ENCODE peak calls at places on chromosomes 11 and 22, in four cellular contexts. One of them, this sample, is unnamed.

GRCh38 chr11:133835258-133836075 is 9.8 kb downstream of the SPATA19 start:
- DNase-seq in SK-N-SH: peak
- DNase-seq in GM12878: peak
- DNase-seq in HepG2: peak
- DNase-seq in this sample: peak

GRCh38 chr11:125164422-125165110 is at the start of gene PKNOX2:
- DNase-seq in SK-N-SH: peak
- DNase-seq in GM12878: no peak
- DNase-seq in HepG2: peak
- DNase-seq in this sample: peak

GRCh38 chr11:78840623-78841022 is 266.0 kb upstream of the NARS2 start:
- DNase-seq in SK-N-SH: no peak
- DNase-seq in GM12878: no peak
- DNase-seq in HepG2: no peak
- DNase-seq in this sample: no peak

GRCh38 chr22:30235687-30236170 is 10.8 kb downstream of the LIF start:
- DNase-seq in SK-N-SH: no peak
- DNase-seq in GM12878: no peak
- DNase-seq in HepG2: no peak
- DNase-seq in this sample: peak

GRCh38 chr11:102478660-102479245 is 26.2 kb upstream of the TMEM123 start:
- DNase-seq in SK-N-SH: no peak
- DNase-seq in GM12878: no peak
- DNase-seq in HepG2: no peak
- DNase-seq in this sample: no peak

GRCh38 chr11:61650781-61651571 is 29.2 kb upstream of the DAGLA start:
- DNase-seq in SK-N-SH: no peak
- DNase-seq in GM12878: no peak
- DNase-seq in HepG2: no peak
- DNase-seq in this sample: no peak

GRCh38 chr11:47466701-47467250 is 17.8 kb upstream of the RAPSN start:
- DNase-seq in SK-N-SH: peak
- DNase-seq in GM12878: no peak
- DNase-seq in HepG2: no peak
- DNase-seq in this sample: no peak

GRCh38 chr11:61141601-61142028 is 19.6 kb downstream of the VPS37C start:
- DNase-seq in SK-N-SH: no peak
- DNase-seq in GM12878: no peak
- DNase-seq in HepG2: no peak
- DNase-seq in this sample: no peak

GRCh38 chr11:75938543-75938942 is 123.5 kb downstream of the UVRAG start:
- DNase-seq in SK-N-SH: no peak
- DNase-seq in GM12878: no peak
- DNase-seq in HepG2: no peak
- DNase-seq in this sample: no peak

GRCh38 chr11:121657191-121657590 is 204.4 kb upstream of the SORL1-AS1 start:
- DNase-seq in SK-N-SH: no peak
- DNase-seq in GM12878: no peak
- DNase-seq in HepG2: no peak
- DNase-seq in this sample: no peak

GRCh38 chr11:18171377-18172000 is 1.1 kb upstream of the MRGPRX4 start:
- DNase-seq in SK-N-SH: peak
- DNase-seq in GM12878: no peak
- DNase-seq in HepG2: peak
- DNase-seq in this sample: peak

GRCh38 chr11:47869548-47870393 is 21.6 kb upstream of the NUP160 start:
- DNase-seq in SK-N-SH: no peak
- DNase-seq in GM12878: no peak
- DNase-seq in HepG2: no peak
- DNase-seq in this sample: peak

GRCh38 chr11:115501895-115502589 is 2.2 kb downstream of the CADM1 start:
- DNase-seq in SK-N-SH: peak
- DNase-seq in GM12878: peak
- DNase-seq in HepG2: peak
- DNase-seq in this sample: no peak

GRCh38 chr11:2681408-2682145 is 18.2 kb downstream of the KCNQ1OT1 start:
- DNase-seq in SK-N-SH: no peak
- DNase-seq in GM12878: no peak
- DNase-seq in HepG2: no peak
- DNase-seq in this sample: no peak

GRCh38 chr11:9719949-9720646 is 56.2 kb downstream of the SWAP70 start:
- DNase-seq in SK-N-SH: no peak
- DNase-seq in GM12878: no peak
- DNase-seq in HepG2: no peak
- DNase-seq in this sample: no peak

GRCh38 chr11:67372993-67373915 is at the start of gene CLCF1:
- DNase-seq in SK-N-SH: peak
- DNase-seq in GM12878: no peak
- DNase-seq in HepG2: no peak
- DNase-seq in this sample: peak

GRCh38 chr11:85845052-85845631 is 10.0 kb upstream of the CCDC83 start:
- DNase-seq in SK-N-SH: no peak
- DNase-seq in GM12878: no peak
- DNase-seq in HepG2: no peak
- DNase-seq in this sample: no peak

GRCh38 chr22:23529166-23530103 is 50.7 kb downstream of the IGLL1 start:
- DNase-seq in SK-N-SH: no peak
- DNase-seq in GM12878: no peak
- DNase-seq in HepG2: no peak
- DNase-seq in this sample: no peak

GRCh38 chr11:114622858-114623257 is 27.3 kb upstream of the NXPE4 start:
- DNase-seq in SK-N-SH: no peak
- DNase-seq in GM12878: no peak
- DNase-seq in HepG2: no peak
- DNase-seq in this sample: no peak

GRCh38 chr11:65917434-65918210 is 1.2 kb downstream of the C11orf68 start:
- DNase-seq in SK-N-SH: no peak
- DNase-seq in GM12878: no peak
- DNase-seq in HepG2: no peak
- DNase-seq in this sample: no peak

GRCh38 chr11:57539342-57539741 is 1.9 kb downstream of the SMTNL1 start:
- DNase-seq in SK-N-SH: no peak
- DNase-seq in GM12878: no peak
- DNase-seq in HepG2: no peak
- DNase-seq in this sample: no peak
- TF ChIP-seq PBX3 in SK-N-SH: no peak
- TF ChIP-seq PBX3 in GM12878: no peak
- TF ChIP-seq PBX3 in HepG2: no peak
- TF ChIP-seq PBX3 in this sample: no peak

GRCh38 chr22:45302047-45302446 is 7.7 kb upstream of the FAM118A start:
- DNase-seq in SK-N-SH: no peak
- DNase-seq in GM12878: no peak
- DNase-seq in HepG2: peak
- DNase-seq in this sample: peak
- TF ChIP-seq PBX3 in SK-N-SH: no peak
- TF ChIP-seq PBX3 in GM12878: no peak
- TF ChIP-seq PBX3 in HepG2: no peak
- TF ChIP-seq PBX3 in this sample: no peak

GRCh38 chr11:117160826-117161225 is 16.7 kb downstream of the PAFAH1B2 start:
- DNase-seq in SK-N-SH: no peak
- DNase-seq in GM12878: no peak
- DNase-seq in HepG2: no peak
- DNase-seq in this sample: no peak
- TF ChIP-seq PBX3 in SK-N-SH: no peak
- TF ChIP-seq PBX3 in GM12878: no peak
- TF ChIP-seq PBX3 in HepG2: no peak
- TF ChIP-seq PBX3 in this sample: no peak

DNA sequence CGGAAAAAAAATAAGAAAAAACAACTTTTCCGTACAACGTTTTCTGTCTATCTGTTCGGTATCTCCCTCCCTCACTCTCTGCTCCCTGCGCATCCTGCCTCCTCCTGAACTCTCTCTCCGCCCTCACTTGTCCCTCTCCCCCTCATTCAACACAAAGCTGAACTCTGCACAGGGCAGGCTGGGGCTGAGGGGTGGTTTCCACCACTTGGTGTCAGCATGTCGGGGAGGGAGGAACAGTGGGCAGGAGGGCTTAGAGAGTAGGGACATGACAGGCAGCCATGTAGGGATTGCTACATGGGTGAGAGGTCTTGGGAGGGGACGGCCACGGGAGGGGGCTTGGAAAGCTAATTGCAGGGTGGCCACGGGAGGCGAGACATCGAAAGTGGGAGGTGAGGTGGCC is 17.6 kb downstream of the SLC22A12 start:
- DNase-seq in SK-N-SH: no peak
- DNase-seq in GM12878: no peak
- DNase-seq in HepG2: peak
- DNase-seq in this sample: no peak
- TF ChIP-seq PBX3 in SK-N-SH: no peak
- TF ChIP-seq PBX3 in GM12878: no peak
- TF ChIP-seq PBX3 in HepG2: no peak
- TF ChIP-seq PBX3 in this sample: no peak

GRCh38 chr11:34302046-34302921 is 55.5 kb downstream of the ABTB2 start:
- DNase-seq in SK-N-SH: no peak
- DNase-seq in GM12878: peak
- DNase-seq in HepG2: no peak
- DNase-seq in this sample: no peak

GRCh38 chr11:34299284-34299961 is 58.4 kb downstream of the ABTB2 start:
- DNase-seq in SK-N-SH: no peak
- DNase-seq in GM12878: no peak
- DNase-seq in HepG2: no peak
- DNase-seq in this sample: no peak

GRCh38 chr11:34300571-34301295 is 57.1 kb downstream of the ABTB2 start:
- DNase-seq in SK-N-SH: no peak
- DNase-seq in GM12878: no peak
- DNase-seq in HepG2: no peak
- DNase-seq in this sample: no peak

GRCh38 chr11:34303028-34303427 is 54.8 kb downstream of the ABTB2 start:
- DNase-seq in SK-N-SH: no peak
- DNase-seq in GM12878: no peak
- DNase-seq in HepG2: no peak
- DNase-seq in this sample: no peak

GRCh38 chr11:34299962-34300350 is 57.9 kb downstream of the ABTB2 start:
- DNase-seq in SK-N-SH: no peak
- DNase-seq in GM12878: no peak
- DNase-seq in HepG2: no peak
- DNase-seq in this sample: no peak
- TF ChIP-seq PBX3 in SK-N-SH: no peak
- TF ChIP-seq PBX3 in GM12878: no peak
- TF ChIP-seq PBX3 in HepG2: no peak
- TF ChIP-seq PBX3 in this sample: no peak

DNA sequence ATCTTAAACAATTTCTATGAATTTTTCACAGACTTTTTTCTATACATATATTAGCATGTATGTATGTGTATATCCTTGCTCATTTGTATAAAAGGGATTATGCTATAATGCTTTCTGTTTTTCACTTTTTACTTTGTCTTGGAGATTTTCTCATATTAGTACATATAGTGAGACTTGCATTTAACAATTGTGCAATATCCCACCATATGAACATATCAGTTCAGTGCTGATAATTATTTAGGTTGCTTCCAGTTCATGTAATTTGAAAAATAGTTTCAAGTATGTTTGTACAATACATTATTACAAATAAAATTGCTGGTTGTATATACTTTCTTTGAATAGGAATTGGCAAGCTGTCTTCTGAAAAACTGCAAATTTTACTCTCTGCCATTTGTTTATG is 37.9 kb downstream of the HEPHL1 start:
- DNase-seq in SK-N-SH: no peak
- DNase-seq in GM12878: no peak
- DNase-seq in HepG2: no peak
- DNase-seq in this sample: no peak
- TF ChIP-seq PBX3 in SK-N-SH: no peak
- TF ChIP-seq PBX3 in GM12878: no peak
- TF ChIP-seq PBX3 in HepG2: no peak
- TF ChIP-seq PBX3 in this sample: no peak

GRCh38 chr22:33923660-33924246 is 3.5 kb upstream of the LARGE1 start:
- DNase-seq in SK-N-SH: peak
- DNase-seq in GM12878: no peak
- DNase-seq in HepG2: peak
- DNase-seq in this sample: peak
- TF ChIP-seq PBX3 in SK-N-SH: no peak
- TF ChIP-seq PBX3 in GM12878: no peak
- TF ChIP-seq PBX3 in HepG2: no peak
- TF ChIP-seq PBX3 in this sample: no peak

GRCh38 chr11:36601145-36601544 is 3.1 kb upstream of the RAG2 start:
- DNase-seq in SK-N-SH: no peak
- DNase-seq in GM12878: no peak
- DNase-seq in HepG2: no peak
- DNase-seq in this sample: no peak

GRCh38 chr11:36600155-36600554 is 2.1 kb upstream of the RAG2 start:
- DNase-seq in SK-N-SH: no peak
- DNase-seq in GM12878: no peak
- DNase-seq in HepG2: no peak
- DNase-seq in this sample: no peak

GRCh38 chr11:36598051-36598450 is at the start of gene RAG2:
- DNase-seq in SK-N-SH: peak
- DNase-seq in GM12878: no peak
- DNase-seq in HepG2: no peak
- DNase-seq in this sample: no peak

GRCh38 chr11:36605221-36606216 is 7.5 kb upstream of the RAG2 start:
- DNase-seq in SK-N-SH: no peak
- DNase-seq in GM12878: no peak
- DNase-seq in HepG2: no peak
- DNase-seq in this sample: no peak

DNA sequence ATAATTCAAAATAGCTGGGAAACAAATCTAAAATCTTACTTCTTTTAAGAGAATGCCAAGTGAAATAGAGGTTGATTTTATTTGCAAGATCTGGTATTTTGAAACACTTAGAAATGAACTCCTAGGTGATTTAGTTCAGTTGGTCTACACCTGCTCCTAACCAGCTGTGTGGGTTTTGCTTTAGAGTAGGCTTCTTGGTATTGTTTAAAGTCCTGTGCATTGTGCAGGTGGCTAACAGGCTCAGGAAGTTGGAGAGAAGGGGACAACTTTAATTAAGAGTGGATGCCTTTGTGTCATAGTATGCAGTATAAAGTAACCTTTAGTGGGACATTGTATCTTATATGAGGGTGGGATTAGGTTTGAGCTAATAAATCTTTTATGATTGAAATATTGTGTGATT is 4.1 kb upstream of the RAG2 start:
- DNase-seq in SK-N-SH: no peak
- DNase-seq in GM12878: no peak
- DNase-seq in HepG2: no peak
- DNase-seq in this sample: no peak
- TF ChIP-seq PBX3 in SK-N-SH: no peak
- TF ChIP-seq PBX3 in GM12878: no peak
- TF ChIP-seq PBX3 in HepG2: no peak
- TF ChIP-seq PBX3 in this sample: no peak

GRCh38 chr22:49768961-49769690 is 58.5 kb downstream of the BRD1 start:
- DNase-seq in SK-N-SH: peak
- DNase-seq in GM12878: no peak
- DNase-seq in HepG2: no peak
- DNase-seq in this sample: no peak
- TF ChIP-seq PBX3 in SK-N-SH: no peak
- TF ChIP-seq PBX3 in GM12878: no peak
- TF ChIP-seq PBX3 in HepG2: no peak
- TF ChIP-seq PBX3 in this sample: no peak

This sample was measured in A549.